ENCODE peak calls at places on chromosomes 12 and 14, in four cellular contexts. One of them, this sample, is unnamed.
A peak's percentile ranks its signal among the peaks of the same experiment; 100 is the strongest.

GRCh38 chr12:5511644-5512584 is 80.0 kb downstream of the NTF3 start:
- DNase-seq in cerebellum: no peak
- DNase-seq in aorta: peak; percentile 74
- DNase-seq in GM04504: no peak
- DNase-seq in this sample: no peak

GRCh38 chr12:51740536-51740935 is 108.0 kb downstream of the FIGNL2 start:
- DNase-seq in cerebellum: no peak
- DNase-seq in aorta: no peak
- DNase-seq in GM04504: no peak
- DNase-seq in this sample: no peak

GRCh38 chr12:18383203-18383602 is 121.9 kb downstream of the PIK3C2G start:
- DNase-seq in aorta: no peak
- DNase-seq in GM04504: peak; percentile 66
- DNase-seq in cerebellum: no peak
- DNase-seq in this sample: no peak

GRCh38 chr12:67034110-67034879 is 234.9 kb upstream of the CAND1 start:
- DNase-seq in aorta: no peak
- DNase-seq in cerebellum: no peak
- DNase-seq in GM04504: no peak
- DNase-seq in this sample: no peak

GRCh38 chr12:121005346-121005815 is 10.9 kb downstream of the C12orf43 start:
- DNase-seq in GM04504: no peak
- DNase-seq in cerebellum: no peak
- DNase-seq in aorta: no peak
- DNase-seq in this sample: no peak

GRCh38 chr14:29927596-29928341 is at the start of gene PRKD1:
- DNase-seq in cerebellum: peak; percentile 35
- DNase-seq in GM04504: peak; percentile 29
- DNase-seq in aorta: peak; percentile 70
- DNase-seq in this sample: peak; percentile 67

GRCh38 chr14:94888108-94888507 is 118.2 kb upstream of the GSC start:
- DNase-seq in aorta: no peak
- DNase-seq in GM04504: no peak
- DNase-seq in cerebellum: no peak
- DNase-seq in this sample: no peak

GRCh38 chr14:94768521-94769412 is 1.1 kb downstream of the GSC start:
- DNase-seq in cerebellum: no peak
- DNase-seq in GM04504: no peak
- DNase-seq in aorta: no peak
- DNase-seq in this sample: no peak

GRCh38 chr12:67270622-67271021 is 1.5 kb downstream of the CAND1 start:
- DNase-seq in GM04504: no peak
- DNase-seq in aorta: no peak
- DNase-seq in cerebellum: no peak
- DNase-seq in this sample: no peak

GRCh38 chr14:91569301-91569700 is 59.2 kb upstream of the PPP4R3A start:
- DNase-seq in GM04504: no peak
- DNase-seq in aorta: no peak
- DNase-seq in cerebellum: no peak
- DNase-seq in this sample: no peak

GRCh38 chr14:94040247-94040646 is 14.1 kb downstream of the OTUB2 start:
- DNase-seq in cerebellum: no peak
- DNase-seq in aorta: peak; percentile 3
- DNase-seq in GM04504: no peak
- DNase-seq in this sample: no peak

GRCh38 chr12:538731-539539 is 79.2 kb downstream of the B4GALNT3 start:
- DNase-seq in GM04504: no peak
- DNase-seq in cerebellum: no peak
- DNase-seq in aorta: peak; percentile 86
- DNase-seq in this sample: no peak

GRCh38 chr12:97616936-97617335 is 154.3 kb downstream of the RMST start:
- DNase-seq in GM04504: no peak
- DNase-seq in aorta: no peak
- DNase-seq in cerebellum: peak; percentile 1
- DNase-seq in this sample: peak; percentile 45

GRCh38 chr14:26319139-26319864 is 278.5 kb downstream of the NOVA1 start:
- DNase-seq in aorta: no peak
- DNase-seq in cerebellum: no peak
- DNase-seq in GM04504: no peak
- DNase-seq in this sample: no peak

GRCh38 chr12:118302053-118302452 is 70.7 kb downstream of the TAOK3 start:
- DNase-seq in cerebellum: peak; percentile 33
- DNase-seq in aorta: no peak
- DNase-seq in GM04504: peak; percentile 18
- DNase-seq in this sample: no peak

GRCh38 chr12:117189725-117190209 is 503 bp downstream of the FBXO21 start:
- DNase-seq in cerebellum: peak; percentile 33
- DNase-seq in aorta: peak; percentile 56
- DNase-seq in GM04504: no peak
- DNase-seq in this sample: peak; percentile 35

GRCh38 chr12:1837541-1838206 is 17.3 kb downstream of the LRTM2 start:
- DNase-seq in cerebellum: no peak
- DNase-seq in GM04504: no peak
- DNase-seq in aorta: peak; percentile 26
- DNase-seq in this sample: no peak

GRCh38 chr14:60175255-60175902 is 10.2 kb upstream of the DHRS7 start:
- DNase-seq in aorta: no peak
- DNase-seq in GM04504: no peak
- DNase-seq in cerebellum: no peak
- DNase-seq in this sample: no peak

GRCh38 chr12:70847871-70848270 is 72.7 kb downstream of the PTPRR start:
- DNase-seq in aorta: no peak
- DNase-seq in cerebellum: no peak
- DNase-seq in GM04504: no peak
- DNase-seq in this sample: no peak

GRCh38 chr14:29805415-29806123 is 122.1 kb downstream of the PRKD1 start:
- DNase-seq in cerebellum: no peak
- DNase-seq in GM04504: peak; percentile 48
- DNase-seq in aorta: peak; percentile 77
- DNase-seq in this sample: no peak

This sample was measured in hippocampal formation.